ENCODE peak calls at places on chromosome 18, in nine cellular contexts. H is body of pancreas; T is CD8-positive, alpha-beta memory T cell; Z is kidney epithelial cell; B is mesendoderm; Q is small intestine; X is fibroblast of lung; W is uterus; U is transverse colon. F is an unnamed sample. For H3K36me3 and H3K27me3, the result is how much of the 10 kb centered on the place peaks cover.

GRCh38 chr18:23453657-23454011 is 547 bp downstream of the RIOK3 start:
- DNase-seq in H (peak), T (no peak), Z (no peak), B (peak), Q (peak), X (peak), W (no peak), U (no peak), F (no peak)

GRCh38 chr18:26405190-26405781 is 143.1 kb downstream of the KCTD1 start:
- DNase-seq in H (peak), T (no peak), Z (no peak), B (peak), Q (peak), X (peak), W (no peak), U (peak), F (peak)

GRCh38 chr18:7388752-7389151 is 157.9 kb downstream of the LRRC30 start:
- DNase-seq in H (no peak), T (no peak), Z (no peak), B (no peak), Q (no peak), X (no peak), W (no peak), U (no peak), F (no peak)

GRCh38 chr18:44781890-44782289 is 101.2 kb downstream of the SETBP1 start:
- DNase-seq in H (no peak), T (no peak), Z (no peak), B (peak), Q (no peak), X (peak), W (no peak), U (no peak), F (peak)

GRCh38 chr18:10519999-10520935 is 5.6 kb upstream of the NAPG start:
- DNase-seq in H (peak), T (peak), Z (peak), B (peak), Q (peak), X (peak), W (peak), U (peak), F (peak)

GRCh38 chr18:3623769-3624545 is 174.0 kb downstream of the TGIF1 start:
- DNase-seq in H (peak), T (no peak), Z (peak), B (peak), Q (peak), X (peak), W (peak), U (peak), F (peak)

GRCh38 chr18:45691816-45692179 is 32.2 kb upstream of the SLC14A1 start:
- DNase-seq in H (no peak), T (no peak), Z (no peak), B (no peak), Q (no peak), X (no peak), W (no peak), U (no peak), F (no peak)

GRCh38 chr18:11309172-11309571 is 159.8 kb upstream of the PIEZO2 start:
- DNase-seq in H (no peak), T (no peak), Z (no peak), B (peak), Q (no peak), X (peak), W (no peak), U (no peak), F (no peak)

GRCh38 chr18:12422936-12423335 is 15.2 kb downstream of the PRELID3A start:
- DNase-seq in H (no peak), T (no peak), Z (no peak), B (peak), Q (peak), X (no peak), W (no peak), U (no peak), F (peak)

GRCh38 chr18:38250981-38251380 is 685.4 kb upstream of the CELF4 start:
- DNase-seq in H (no peak), T (no peak), Z (no peak), B (peak), Q (no peak), X (no peak), W (no peak), U (no peak), F (no peak)

DNA sequence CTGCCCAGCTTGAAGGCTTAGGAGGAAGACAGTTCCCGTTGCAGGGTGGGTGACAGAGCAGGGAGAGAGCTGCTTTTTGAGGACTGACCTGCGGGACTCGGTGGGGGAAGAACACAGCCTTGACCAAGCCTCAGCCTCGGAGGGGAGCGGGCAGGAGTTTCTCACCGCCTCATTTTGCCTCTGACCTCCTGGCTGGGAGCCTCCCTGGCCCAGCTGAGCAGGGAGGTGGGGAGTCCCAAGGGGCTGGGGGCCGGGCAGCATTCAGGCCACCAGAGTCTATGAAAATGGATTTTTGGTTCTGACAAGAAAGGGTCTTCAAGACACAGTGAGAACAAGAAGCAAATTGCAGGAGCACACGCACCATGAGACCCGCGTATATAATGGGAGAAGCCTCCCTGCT is 51.3 kb upstream of the SMAD7 start:
- DNase-seq in H (no peak), T (no peak), Z (no peak), B (no peak), Q (no peak), X (no peak), W (no peak), U (no peak), F (no peak)
- H3K36me3 ChIP-seq in H (under half), T (under half), Z (under half), B (under half), Q (under half), X (under half), W (under half), U (under half), F (under half)

GRCh38 chr18:77765468-77765867 is 515.8 kb downstream of the GALR1 start:
- DNase-seq in H (peak), T (no peak), Z (no peak), B (peak), Q (no peak), X (no peak), W (no peak), U (peak), F (peak)

GRCh38 chr18:77766421-77766820 is 516.8 kb downstream of the GALR1 start:
- DNase-seq in H (no peak), T (no peak), Z (no peak), B (no peak), Q (no peak), X (no peak), W (no peak), U (no peak), F (no peak)

GRCh38 chr18:77763530-77763929 is 513.9 kb downstream of the GALR1 start:
- DNase-seq in H (no peak), T (no peak), Z (no peak), B (no peak), Q (no peak), X (no peak), W (no peak), U (no peak), F (no peak)

GRCh38 chr18:77761332-77761731 is 511.7 kb downstream of the GALR1 start:
- DNase-seq in H (no peak), T (no peak), Z (no peak), B (no peak), Q (no peak), X (no peak), W (no peak), U (no peak), F (no peak)

GRCh38 chr18:77762632-77763031 is 513.0 kb downstream of the GALR1 start:
- DNase-seq in H (no peak), T (no peak), Z (no peak), B (no peak), Q (no peak), X (no peak), W (no peak), U (no peak), F (no peak)
- H3K4me3 ChIP-seq in H (no peak), T (no peak), Z (no peak), B (no peak), Q (no peak), X (no peak), W (no peak), U (no peak), F (no peak)

GRCh38 chr18:77012751-77013550 is 119.6 kb downstream of the MBP start:
- DNase-seq in H (no peak), T (no peak), Z (no peak), B (no peak), Q (no peak), X (no peak), W (no peak), U (no peak), F (no peak)

GRCh38 chr18:77015176-77015575 is 117.4 kb downstream of the MBP start:
- DNase-seq in H (no peak), T (no peak), Z (no peak), B (no peak), Q (no peak), X (peak), W (no peak), U (no peak), F (no peak)

GRCh38 chr18:77012120-77012519 is 120.5 kb downstream of the MBP start:
- DNase-seq in H (no peak), T (no peak), Z (no peak), B (no peak), Q (no peak), X (no peak), W (no peak), U (no peak), F (no peak)

GRCh38 chr18:77014538-77014937 is 118.0 kb downstream of the MBP start:
- DNase-seq in H (no peak), T (no peak), Z (no peak), B (no peak), Q (no peak), X (no peak), W (no peak), U (no peak), F (no peak)

DNA sequence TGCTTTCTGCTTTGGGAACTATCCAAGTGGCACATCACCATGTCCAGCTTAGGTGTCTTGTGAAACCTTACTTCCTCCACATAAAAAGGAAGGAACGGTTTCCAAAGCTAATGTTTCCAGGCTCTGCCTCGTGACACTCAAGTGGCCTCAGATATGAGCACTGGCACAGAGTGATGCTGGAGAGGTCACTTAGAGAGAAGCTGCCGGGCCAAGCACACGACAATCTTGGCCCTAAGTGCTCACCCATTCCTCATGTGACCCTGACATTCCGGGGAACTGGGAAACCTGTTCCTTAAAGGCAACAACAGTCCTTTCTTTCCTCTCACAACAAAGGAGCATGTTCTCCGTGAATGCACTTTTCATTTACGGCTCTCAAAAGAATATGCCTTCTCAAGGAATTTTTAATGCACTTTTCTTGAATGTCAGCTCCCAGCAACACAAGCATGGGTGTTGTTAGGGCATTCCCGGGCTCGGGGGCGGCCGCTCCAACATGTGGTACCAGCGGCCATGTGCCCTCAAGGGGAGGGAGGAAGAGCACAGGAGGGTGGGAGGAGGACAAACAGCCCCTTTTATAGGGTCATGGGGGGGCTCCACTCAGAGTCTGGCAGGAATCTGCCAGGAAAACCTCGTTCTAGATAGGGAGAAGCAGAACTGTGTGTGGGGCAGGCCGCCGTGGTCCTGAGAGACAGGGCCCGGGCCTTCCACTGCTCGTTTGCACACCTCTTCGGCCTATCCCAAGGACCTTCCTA is 118.6 kb downstream of the MBP start:
- DNase-seq in H (peak), T (no peak), Z (no peak), B (no peak), Q (no peak), X (no peak), W (peak), U (peak), F (no peak)
- H3K27me3 ChIP-seq in H (under half), T (under half), Z (under half), B (under half), Q (under half), X (under half), W (under half), U (under half), F (under half)

DNA sequence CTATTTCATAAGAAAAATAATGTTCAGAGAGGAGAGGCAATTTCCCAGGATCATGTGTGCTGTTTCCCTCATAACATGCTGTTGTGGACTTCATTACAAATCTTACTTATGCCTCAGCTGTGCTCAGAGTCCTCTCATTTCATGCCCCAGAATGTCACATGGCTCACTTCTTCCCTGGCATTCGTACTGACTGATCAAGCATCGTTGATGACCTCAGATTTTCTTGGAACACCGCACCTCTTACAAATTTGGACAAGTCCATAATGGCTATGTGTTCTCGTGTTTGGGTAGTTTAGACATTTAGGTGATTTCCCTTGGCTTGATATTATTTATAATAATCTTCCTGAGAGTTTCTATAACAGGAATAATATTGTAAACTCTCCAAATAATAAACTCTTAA is 32.9 kb downstream of the SERPINB7 start:
- DNase-seq in H (no peak), T (no peak), Z (no peak), B (no peak), Q (no peak), X (no peak), W (no peak), U (no peak), F (no peak)
- H3K36me3 ChIP-seq in H (under half), T (under half), Z (under half), B (under half), Q (under half), X (under half), W (under half), U (under half), F (under half)

GRCh38 chr18:49055787-49056186 is 105.0 kb upstream of the SMAD7 start:
- DNase-seq in H (no peak), T (no peak), Z (no peak), B (no peak), Q (peak), X (peak), W (peak), U (peak), F (no peak)

GRCh38 chr18:49059028-49059670 is 108.4 kb upstream of the SMAD7 start:
- DNase-seq in H (no peak), T (no peak), Z (no peak), B (peak), Q (no peak), X (peak), W (no peak), U (no peak), F (no peak)

GRCh38 chr18:49051323-49051967 is 100.7 kb upstream of the SMAD7 start:
- DNase-seq in H (no peak), T (no peak), Z (no peak), B (peak), Q (peak), X (no peak), W (no peak), U (no peak), F (no peak)

GRCh38 chr18:49052891-49053644 is 102.3 kb upstream of the SMAD7 start:
- DNase-seq in H (no peak), T (peak), Z (peak), B (no peak), Q (peak), X (peak), W (no peak), U (no peak), F (no peak)

GRCh38 chr18:49055196-49055595 is 104.4 kb upstream of the SMAD7 start:
- DNase-seq in H (no peak), T (no peak), Z (no peak), B (no peak), Q (no peak), X (no peak), W (no peak), U (no peak), F (no peak)
- H3K4me3 ChIP-seq in H (no peak), T (no peak), Z (no peak), B (no peak), Q (no peak), X (no peak), W (no peak), U (no peak), F (no peak)

GRCh38 chr18:49878996-49879585 is 65.8 kb upstream of the ACAA2 start:
- DNase-seq in H (no peak), T (no peak), Z (no peak), B (no peak), Q (no peak), X (no peak), W (no peak), U (no peak), F (no peak)

GRCh38 chr18:49878015-49878414 is 64.7 kb upstream of the ACAA2 start:
- DNase-seq in H (no peak), T (no peak), Z (no peak), B (no peak), Q (no peak), X (no peak), W (no peak), U (no peak), F (no peak)

GRCh38 chr18:49876536-49876935 is 63.2 kb upstream of the ACAA2 start:
- DNase-seq in H (no peak), T (no peak), Z (no peak), B (no peak), Q (no peak), X (no peak), W (no peak), U (no peak), F (no peak)

GRCh38 chr18:49880656-49881055 is 67.3 kb upstream of the ACAA2 start:
- DNase-seq in H (no peak), T (no peak), Z (no peak), B (no peak), Q (no peak), X (no peak), W (no peak), U (no peak), F (no peak)

DNA sequence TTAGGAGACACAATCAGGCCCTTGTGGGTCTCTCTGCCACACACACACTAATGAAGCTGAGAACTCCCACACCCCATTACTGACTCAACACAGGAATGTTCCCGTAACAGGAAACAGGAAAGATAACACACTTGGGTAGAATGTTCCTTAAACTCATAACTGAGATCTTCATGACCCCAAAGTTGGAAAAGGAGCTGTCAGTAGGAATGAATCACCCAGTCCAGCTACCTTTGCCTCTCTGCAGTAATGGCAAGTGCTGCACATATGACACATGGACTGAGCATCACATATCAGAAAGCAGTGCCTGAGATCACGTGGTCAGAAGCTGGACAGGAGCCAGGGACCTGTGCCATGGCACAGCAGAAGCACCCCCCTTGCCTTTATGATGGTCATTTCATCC is 65.2 kb upstream of the ACAA2 start:
- DNase-seq in H (no peak), T (no peak), Z (no peak), B (no peak), Q (no peak), X (no peak), W (no peak), U (no peak), F (no peak)
- H3K27me3 ChIP-seq in H (under half), T (under half), Z (under half), B (under half), Q (under half), X (under half), W (under half), U (under half), F (under half)

GRCh38 chr18:69943021-69943420 is 4.7 kb downstream of the CD226 start:
- DNase-seq in H (no peak), T (no peak), Z (no peak), B (no peak), Q (no peak), X (no peak), W (no peak), U (no peak), F (no peak)
- H3K36me3 ChIP-seq in H (under half), T (under half), Z (under half), B (under half), Q (under half), X (under half), W (under half), U (under half), F (under half)